ENCODE peak calls at places on chromosome 18, in six cellular contexts. R is mammary epithelial cell, Y is IMR-90, H is HCT116, D is GM23248, T is H9. W is an unnamed sample.

GRCh38 chr18:29749699-29750098 is 1292.8 kb downstream of the DSC3 start:
- DNase-seq in R (peak; percentile 60), Y (peak; percentile 60), H (no peak), D (peak; percentile 87), T (no peak), W (no peak)

GRCh38 chr18:36672437-36673344 is 156.1 kb downstream of the TPGS2 start:
- DNase-seq in R (peak; percentile 99), Y (peak; percentile 67), H (no peak), D (peak; percentile 73), T (no peak), W (peak; percentile 86)

GRCh38 chr18:14958701-14959100 is 210.7 kb downstream of the ANKRD30B start:
- DNase-seq in R (no peak), Y (no peak), H (no peak), D (no peak), T (no peak), W (no peak)

GRCh38 chr18:74115046-74115445 is 32.6 kb downstream of the FBXO15 start:
- DNase-seq in R (no peak), Y (peak; percentile 88), H (no peak), D (peak; percentile 71), T (no peak), W (no peak)

GRCh38 chr18:44803019-44803650 is 122.4 kb downstream of the SETBP1 start:
- DNase-seq in R (no peak), Y (peak; percentile 53), H (no peak), D (peak; percentile 67), T (no peak), W (no peak)

GRCh38 chr18:44598514-44598913 is 82.2 kb upstream of the SETBP1 start:
- DNase-seq in R (no peak), Y (no peak), H (no peak), D (no peak), T (no peak), W (peak; percentile 42)

GRCh38 chr18:69951182-69951581 is 3.5 kb upstream of the CD226 start:
- DNase-seq in R (no peak), Y (peak; percentile 52), H (no peak), D (peak; percentile 16), T (no peak), W (no peak)

GRCh38 chr18:32956591-32957310 is 183.9 kb upstream of the KLHL14 start:
- DNase-seq in R (peak; percentile 5), Y (peak; percentile 18), H (no peak), D (peak; percentile 50), T (peak; percentile 29), W (no peak)

GRCh38 chr18:28041366-28041765 is 135.6 kb downstream of the CDH2 start:
- DNase-seq in R (no peak), Y (peak; percentile 53), H (no peak), D (peak; percentile 87), T (no peak), W (no peak)

GRCh38 chr18:45207328-45207727 is 407.9 kb upstream of the SLC14A2 start:
- DNase-seq in R (no peak), Y (no peak), H (no peak), D (no peak), T (no peak), W (no peak)

GRCh38 chr18:34117319-34117718 is 107.4 kb downstream of the NOL4 start:
- DNase-seq in R (no peak), Y (no peak), H (no peak), D (no peak), T (no peak), W (no peak)

GRCh38 chr18:8433323-8433722 is 175.9 kb upstream of the RAB12 start:
- DNase-seq in R (no peak), Y (no peak), H (no peak), D (no peak), T (no peak), W (no peak)

GRCh38 chr18:54086046-54086802 is 138.2 kb downstream of the MBD2 start:
- DNase-seq in R (no peak), Y (no peak), H (no peak), D (no peak), T (no peak), W (no peak)

GRCh38 chr18:26549486-26550435 is 1.4 kb upstream of the KCTD1 start:
- DNase-seq in R (peak; percentile 86), Y (peak; percentile 38), H (peak; percentile 53), D (peak; percentile 81), T (peak; percentile 60), W (peak; percentile 68)

GRCh38 chr18:12293831-12294230 is 14.2 kb upstream of the TUBB6 start:
- DNase-seq in R (no peak), Y (no peak), H (no peak), D (no peak), T (no peak), W (no peak)

GRCh38 chr18:62838475-62839098 is 123.2 kb downstream of the PHLPP1 start:
- DNase-seq in R (no peak), Y (no peak), H (no peak), D (no peak), T (no peak), W (peak; percentile 42)

GRCh38 chr18:43805646-43806194 is 528.4 kb upstream of the SYT4 start:
- DNase-seq in R (no peak), Y (no peak), H (no peak), D (no peak), T (no peak), W (no peak)

GRCh38 chr18:36493349-36494281 is 196.1 kb downstream of the FHOD3 start:
- DNase-seq in R (no peak), Y (peak; percentile 51), H (no peak), D (peak; percentile 72), T (peak; percentile 64), W (peak; percentile 76)

GRCh38 chr18:50401888-50402287 is 27.0 kb downstream of the SKA1 start:
- DNase-seq in R (peak; percentile 50), Y (peak; percentile 7), H (no peak), D (peak; percentile 43), T (peak; percentile 83), W (no peak)

GRCh38 chr18:2050702-2051201 is 520.6 kb downstream of the METTL4 start:
- DNase-seq in R (peak; percentile 91), Y (no peak), H (peak; percentile 34), D (no peak), T (no peak), W (no peak)

GRCh38 chr18:77765468-77765867 is 515.8 kb downstream of the GALR1 start:
- DNase-seq in R (no peak), Y (no peak), H (no peak), D (peak; percentile 1), T (no peak), W (peak; percentile 57)

GRCh38 chr18:76821875-76822509 is 365 bp upstream of the ZNF236 start:
- DNase-seq in R (peak; percentile 52), Y (peak; percentile 35), H (no peak), D (peak; percentile 80), T (no peak), W (peak; percentile 90)

GRCh38 chr18:53018791-53019190 is 678.8 kb downstream of the DCC start:
- DNase-seq in R (no peak), Y (no peak), H (no peak), D (peak; percentile 2), T (no peak), W (no peak)

GRCh38 chr18:9714832-9715343 is 6.8 kb downstream of the RAB31 start:
- DNase-seq in R (no peak), Y (no peak), H (no peak), D (no peak), T (no peak), W (no peak)

GRCh38 chr18:9455718-9456511 is 19.4 kb upstream of the RALBP1 start:
- DNase-seq in R (no peak), Y (no peak), H (no peak), D (no peak), T (no peak), W (no peak)

GRCh38 chr18:28015671-28016070 is 161.3 kb downstream of the CDH2 start:
- DNase-seq in R (no peak), Y (no peak), H (no peak), D (no peak), T (peak; percentile 29), W (no peak)

GRCh38 chr18:37393945-37394609 is 171.5 kb downstream of the CELF4 start:
- DNase-seq in R (no peak), Y (peak; percentile 76), H (no peak), D (peak; percentile 91), T (peak; percentile 97), W (no peak)

GRCh38 chr18:62484941-62485340 is 37.9 kb upstream of the ZCCHC2 start:
- DNase-seq in R (no peak), Y (no peak), H (no peak), D (no peak), T (no peak), W (no peak)

GRCh38 chr18:22169889-22170420 is 566 bp downstream of the GATA6 start:
- DNase-seq in R (no peak), Y (peak; percentile 53), H (no peak), D (peak; percentile 77), T (no peak), W (no peak)

GRCh38 chr18:37598966-37599896 is 33.6 kb upstream of the CELF4 start:
- DNase-seq in R (no peak), Y (no peak), H (no peak), D (no peak), T (no peak), W (no peak)

GRCh38 chr18:77635441-77635840 is 385.8 kb downstream of the GALR1 start:
- DNase-seq in R (no peak), Y (no peak), H (no peak), D (peak; percentile 3), T (no peak), W (no peak)

DNA sequence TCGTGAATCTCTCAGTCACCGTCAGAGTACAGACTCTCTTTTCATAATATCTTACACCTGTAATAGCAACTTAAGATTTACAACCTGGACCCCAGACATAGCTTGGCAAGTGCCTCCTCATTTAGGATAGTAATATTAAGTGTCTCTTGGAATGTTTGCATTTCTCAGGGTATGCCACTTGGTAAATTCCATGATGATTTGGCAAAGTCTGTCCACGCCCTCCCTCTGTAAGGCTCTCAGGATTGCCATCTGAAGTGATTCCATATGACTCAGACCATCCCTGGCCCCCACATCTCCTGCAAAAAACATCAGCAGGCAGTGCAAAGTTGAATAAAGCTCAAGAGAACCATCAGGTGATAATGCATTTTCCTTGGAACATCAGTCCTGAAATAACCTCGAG is 27.0 kb upstream of the PIEZO2 start:
- DNase-seq in R (no peak), Y (peak; percentile 63), H (no peak), D (peak; percentile 83), T (no peak), W (no peak)
- H3K9ac ChIP-seq in R (no peak overlapping the region), Y (no peak overlapping the region), H (no peak overlapping the region), D (peak overlapping the region; percentile 60), T (no peak overlapping the region), W (no peak overlapping the region)

GRCh38 chr18:23528580-23529472 is 25.5 kb downstream of the RMC1 start:
- DNase-seq in R (peak; percentile 43), Y (peak; percentile 26), H (no peak), D (peak; percentile 81), T (no peak), W (no peak)
- H3K27ac ChIP-seq in R (peak overlapping the region; percentile 44), Y (no peak overlapping the region), H (peak overlapping the region; percentile 63), D (peak overlapping the region; percentile 81), T (no peak overlapping the region), W (no peak overlapping the region)

GRCh38 chr18:48922203-48922800 is 28.5 kb downstream of the SMAD7 start:
- DNase-seq in R (no peak), Y (no peak), H (no peak), D (peak; percentile 21), T (peak; percentile 19), W (no peak)
- H3K9ac ChIP-seq in R (no peak overlapping the region), Y (peak overlapping the region; percentile 35), H (peak overlapping the region; percentile 44), D (peak overlapping the region; percentile 66), T (no peak overlapping the region), W (no peak overlapping the region)

GRCh38 chr18:48920408-48921038 is 30.2 kb downstream of the SMAD7 start:
- DNase-seq in R (no peak), Y (no peak), H (no peak), D (peak; percentile 4), T (peak; percentile 28), W (no peak)
- H3K27ac ChIP-seq in R (no peak overlapping the region), Y (no peak overlapping the region), H (no peak overlapping the region), D (peak overlapping the region; percentile 28), T (no peak overlapping the region), W (no peak overlapping the region)

GRCh38 chr18:59697236-59697932 is at the start of gene CCBE1:
- DNase-seq in R (peak; percentile 78), Y (peak; percentile 71), H (peak; percentile 29), D (peak; percentile 85), T (peak; percentile 86), W (no peak)
- H3K9ac ChIP-seq in R (peak within 1 kb of the TSS; percentile 29), Y (peak within 1 kb of the TSS; percentile 73), H (peak within 1 kb of the TSS; percentile 16), D (peak within 1 kb of the TSS; percentile 42), T (peak within 1 kb of the TSS; percentile 28), W (no peak within 1 kb of the TSS)

W was measured in Karpas-422.